ENCODE peak calls at places on chromosomes 4 and X, in four cellular contexts. Q is mucosa of descending colon, P is pancreas, M is HCT116. N is an unnamed sample.

GRCh38 chr4:147793569-147793968 is 61.7 kb downstream of the ARHGAP10 start:
- DNase-seq in M (no peak), Q (no peak), P (no peak), N (no peak)

GRCh38 chrX:56795309-56795868 is 66.3 kb downstream of the NBDY start:
- DNase-seq in Q (no peak), M (no peak), P (peak; percentile 28), N (no peak)

GRCh38 chr4:187827631-187828030 is 167.9 kb upstream of the ZFP42 start:
- DNase-seq in Q (no peak), P (no peak), M (no peak), N (no peak)

GRCh38 chr4:138627096-138627495 is 384.9 kb upstream of the SLC7A11 start:
- DNase-seq in Q (no peak), M (no peak), P (no peak), N (no peak)

GRCh38 chrX:129696463-129697155 is 41.9 kb upstream of the APLN start:
- DNase-seq in P (no peak), Q (no peak), M (no peak), N (no peak)

GRCh38 chr4:183261953-183262775 is 57.9 kb downstream of the CLDN22 start:
- DNase-seq in P (peak; percentile 84), Q (peak; percentile 90), M (peak; percentile 56), N (peak; percentile 88)

GRCh38 chr4:108155373-108155772 is 13.4 kb downstream of the LEF1 start:
- DNase-seq in Q (no peak), M (no peak), P (no peak), N (no peak)

GRCh38 chr4:2942037-2942531 is 21.1 kb downstream of the NOP14 start:
- DNase-seq in Q (no peak), P (peak; percentile 44), M (no peak), N (no peak)

GRCh38 chrX:150365051-150365952 is 2.2 kb downstream of the MAMLD1 start:
- DNase-seq in P (peak; percentile 93), M (peak; percentile 35), Q (peak; percentile 55), N (peak; percentile 56)

GRCh38 chrX:20988804-20989203 is 385.4 kb upstream of the CNKSR2 start:
- DNase-seq in M (no peak), Q (no peak), P (no peak), N (no peak)

GRCh38 chr4:187238646-187239045 is 515.0 kb upstream of the FAT1 start:
- DNase-seq in Q (no peak), P (no peak), M (no peak), N (no peak)

GRCh38 chr4:143085224-143085623 is 99.5 kb upstream of the USP38 start:
- DNase-seq in Q (no peak), M (no peak), P (no peak), N (no peak)
- TF ChIP-seq CTCF in Q (no peak), M (peak; percentile 11), P (no peak), N (peak; percentile 40)

DNA sequence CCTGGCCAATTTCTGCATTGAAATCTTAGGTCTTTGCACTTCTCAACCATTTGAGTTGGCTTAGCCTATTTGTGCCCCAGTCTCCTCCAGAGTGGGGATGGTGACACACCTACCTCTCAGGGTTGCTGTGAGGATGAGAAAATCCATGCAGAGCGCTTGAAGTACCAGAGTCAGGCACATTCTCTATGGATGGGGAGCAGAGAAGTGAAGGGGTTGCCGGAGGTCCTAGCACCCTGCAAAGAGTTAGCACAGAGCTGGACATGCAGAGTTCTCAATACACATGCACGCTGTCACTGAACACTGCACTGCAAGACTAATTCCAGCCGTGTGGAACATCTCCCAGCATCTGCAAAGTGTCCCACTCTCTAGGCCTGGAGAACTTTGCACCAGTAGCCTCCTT is 2.6 kb upstream of the STK32B start:
- DNase-seq in P (no peak), Q (no peak), M (no peak), N (no peak)
- H3K4me1 ChIP-seq in P (peaks cover 9% of the 10 kb centered on the region), Q (no peaks in the 10 kb centered on the region), M (no peaks in the 10 kb centered on the region), N (peaks cover 17% of the 10 kb centered on the region)

DNA sequence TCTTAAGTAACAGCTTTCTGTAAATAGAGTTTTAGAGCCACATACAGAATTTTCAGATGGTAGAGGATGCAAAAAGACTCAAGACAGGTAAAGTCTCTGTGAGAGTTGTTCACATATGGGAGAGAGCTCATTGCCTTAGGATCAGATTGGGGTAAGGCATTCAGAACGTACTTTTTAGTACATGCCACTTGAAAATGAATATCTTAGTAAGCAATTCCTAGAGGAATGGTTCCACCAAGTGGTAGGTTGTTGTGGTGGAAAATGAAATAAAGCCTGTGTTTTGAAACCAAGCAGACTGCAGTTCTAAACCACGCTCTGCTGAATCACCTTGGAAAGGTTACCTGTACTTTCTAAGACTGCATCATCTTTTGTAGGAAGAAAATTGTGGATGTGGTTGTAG is 547.0 kb upstream of the LCORL start:
- DNase-seq in Q (no peak), P (no peak), M (no peak), N (no peak)
- TF ChIP-seq CTCF in Q (no peak), P (peak; percentile 13), M (no peak), N (no peak)

DNA sequence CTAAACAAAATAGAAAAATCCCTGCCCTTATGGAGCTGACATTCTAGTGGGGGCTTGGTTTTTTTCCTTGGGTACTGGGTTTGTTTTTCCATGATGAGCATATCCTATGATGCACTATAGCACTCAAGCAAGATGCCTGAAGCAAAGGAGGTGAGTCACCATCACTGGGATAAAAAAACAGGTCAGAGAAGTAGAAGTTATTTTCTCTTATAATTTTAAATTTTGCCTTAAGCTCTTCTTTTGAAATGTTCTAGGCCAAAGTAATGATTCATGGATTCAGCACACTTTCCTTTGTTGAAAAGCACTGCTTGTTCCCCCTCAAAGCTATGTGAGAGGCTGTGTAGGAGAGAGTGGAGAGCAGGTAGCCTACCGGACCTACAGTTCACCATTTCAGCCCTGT is 15.2 kb upstream of the CXCL2 start:
- DNase-seq in P (no peak), M (no peak), Q (no peak), N (no peak)
- H3K4me1 ChIP-seq in P (peaks cover 8% of the 10 kb centered on the region), M (peaks cover 17% of the 10 kb centered on the region), Q (peaks cover 9% of the 10 kb centered on the region), N (no peaks in the 10 kb centered on the region)

GRCh38 chr4:72341432-72341820 is 227.6 kb downstream of the ADAMTS3 start:
- DNase-seq in Q (no peak), P (no peak), M (no peak), N (no peak)

GRCh38 chr4:72338060-72338459 is 231.0 kb downstream of the ADAMTS3 start:
- DNase-seq in Q (no peak), M (no peak), P (no peak), N (no peak)

DNA sequence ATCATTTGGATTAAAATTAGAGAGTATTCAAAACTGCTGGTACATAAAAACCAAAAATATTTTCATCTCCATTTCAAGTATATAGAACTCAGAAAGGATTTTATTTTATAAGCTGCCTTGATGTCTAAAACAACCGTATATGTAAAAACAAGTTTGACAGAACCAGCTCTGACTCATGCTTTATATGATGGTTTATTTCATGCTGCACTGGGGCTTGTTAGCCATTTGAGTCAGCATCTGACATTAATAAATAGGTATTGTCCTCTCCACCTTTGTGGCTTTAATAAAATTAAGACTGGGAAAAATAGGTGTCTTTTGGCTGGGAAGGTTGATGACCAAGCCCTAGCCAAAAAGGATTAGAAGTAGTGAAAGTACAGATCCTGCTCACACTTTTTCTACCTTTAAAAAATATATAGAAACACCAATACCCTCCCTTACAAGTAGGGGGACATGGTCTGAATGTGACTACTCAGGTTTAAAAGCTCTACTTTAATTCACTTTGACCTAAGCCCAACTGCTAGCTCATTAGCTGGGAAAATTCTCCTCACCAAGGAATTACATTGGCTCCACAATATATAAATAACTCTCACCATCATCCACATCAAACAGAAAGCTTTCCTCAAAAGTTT is 228.1 kb downstream of the ADAMTS3 start:
- DNase-seq in M (no peak), P (no peak), Q (no peak), N (no peak)
- TF ChIP-seq CTCF in M (no peak), P (no peak), Q (no peak), N (no peak)

DNA sequence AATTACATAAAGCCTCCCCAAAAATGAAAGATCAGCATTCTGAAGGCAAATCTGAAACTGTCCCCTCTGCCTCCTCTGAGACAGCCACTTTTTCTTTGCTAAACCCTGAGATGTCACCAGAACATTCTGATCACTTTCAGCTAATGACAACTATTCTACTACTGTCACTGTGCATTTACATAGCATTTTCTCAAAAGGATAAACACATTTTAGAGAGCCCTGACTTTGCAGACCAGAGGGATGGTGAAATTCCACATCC is 72.1 kb downstream of the GATB start:
- DNase-seq in Q (no peak), P (no peak), M (no peak), N (no peak)
- H3K4me1 ChIP-seq in Q (no peaks in the 10 kb centered on the region), P (no peaks in the 10 kb centered on the region), M (no peaks in the 10 kb centered on the region), N (peaks cover 10% of the 10 kb centered on the region)

N was measured in tibial nerve.